ENCODE peak calls at places on chromosomes 12 and 14, in nine cellular contexts. S is pancreas; M is fibroblast of lung; T is tibial artery; U is uterus; A is HepG2; H is lung; G is esophagus muscularis mucosa; W is CD8-positive, alpha-beta T cell. J is an unnamed sample.

GRCh38 chr12:59736786-59737185 is 141.0 kb downstream of the SLC16A7 start:
- DNase-seq in U (no peak), H (no peak), W (no peak), T (no peak), S (no peak), G (no peak), A (no peak), M (peak; percentile 91), J (peak; percentile 34)

GRCh38 chr14:54200726-54201125 is 196.1 kb upstream of the CDKN3 start:
- DNase-seq in U (no peak), W (no peak), G (no peak), S (no peak), T (no peak), A (no peak), M (no peak), H (no peak), J (no peak)

GRCh38 chr12:65779946-65780345 is 44.3 kb upstream of the HMGA2 start:
- DNase-seq in S (no peak), T (no peak), H (no peak), M (no peak), U (no peak), A (no peak), G (peak; percentile 57), W (no peak), J (no peak)

GRCh38 chr12:130070017-130070653 is 92.1 kb upstream of the FZD10 start:
- DNase-seq in S (no peak), A (no peak), G (no peak), M (no peak), T (peak; percentile 39), H (no peak), U (no peak), W (no peak), J (no peak)

GRCh38 chr12:88665051-88665450 is 84.8 kb upstream of the KITLG start:
- DNase-seq in A (no peak), M (peak; percentile 69), W (no peak), T (no peak), G (no peak), U (no peak), H (no peak), S (no peak), J (no peak)

GRCh38 chr12:103680591-103681065 is 93.6 kb downstream of the STAB2 start:
- DNase-seq in G (no peak), T (peak; percentile 25), H (peak; percentile 49), M (no peak), S (no peak), W (no peak), U (peak; percentile 45), A (no peak), J (no peak)

GRCh38 chr14:63204407-63205280 is at the start of gene RHOJ:
- DNase-seq in S (no peak), G (no peak), W (no peak), U (peak; percentile 39), H (no peak), M (peak; percentile 47), A (no peak), T (peak; percentile 31), J (no peak)

GRCh38 chr12:90679674-90680073 is 275.3 kb downstream of the CCER1 start:
- DNase-seq in A (no peak), T (no peak), W (no peak), H (no peak), S (no peak), G (no peak), M (no peak), U (no peak), J (peak; percentile 17)

GRCh38 chr14:80213602-80214001 is 2.3 kb upstream of the DIO2 start:
- DNase-seq in W (no peak), U (no peak), G (no peak), M (peak; percentile 79), T (peak; percentile 47), H (no peak), A (peak; percentile 47), S (no peak), J (peak; percentile 44)

GRCh38 chr12:98821232-98821631 is 176.1 kb downstream of the APAF1 start:
- DNase-seq in T (no peak), U (no peak), S (no peak), G (no peak), M (no peak), W (no peak), H (no peak), A (no peak), J (no peak)

GRCh38 chr12:98817779-98818178 is 172.7 kb downstream of the APAF1 start:
- DNase-seq in G (no peak), H (no peak), A (no peak), W (no peak), T (no peak), S (no peak), U (no peak), M (no peak), J (no peak)

GRCh38 chr12:98820005-98820404 is 174.9 kb downstream of the APAF1 start:
- DNase-seq in G (no peak), H (no peak), W (no peak), A (no peak), U (no peak), M (no peak), T (no peak), S (no peak), J (no peak)

GRCh38 chr12:98821849-98822248 is 176.8 kb downstream of the APAF1 start:
- DNase-seq in S (no peak), A (no peak), H (no peak), M (no peak), W (no peak), T (no peak), G (no peak), U (peak; percentile 44), J (no peak)

GRCh38 chr12:98823012-98823411 is 177.9 kb downstream of the APAF1 start:
- DNase-seq in H (no peak), W (no peak), M (no peak), U (no peak), G (no peak), T (no peak), S (no peak), A (peak; percentile 13), J (no peak)
- H3K27ac ChIP-seq in H (no peak overlapping the region), W (no peak overlapping the region), M (no peak overlapping the region), U (no peak overlapping the region), G (no peak overlapping the region), T (no peak overlapping the region), S (no peak overlapping the region), A (no peak overlapping the region), J (no peak overlapping the region)

DNA sequence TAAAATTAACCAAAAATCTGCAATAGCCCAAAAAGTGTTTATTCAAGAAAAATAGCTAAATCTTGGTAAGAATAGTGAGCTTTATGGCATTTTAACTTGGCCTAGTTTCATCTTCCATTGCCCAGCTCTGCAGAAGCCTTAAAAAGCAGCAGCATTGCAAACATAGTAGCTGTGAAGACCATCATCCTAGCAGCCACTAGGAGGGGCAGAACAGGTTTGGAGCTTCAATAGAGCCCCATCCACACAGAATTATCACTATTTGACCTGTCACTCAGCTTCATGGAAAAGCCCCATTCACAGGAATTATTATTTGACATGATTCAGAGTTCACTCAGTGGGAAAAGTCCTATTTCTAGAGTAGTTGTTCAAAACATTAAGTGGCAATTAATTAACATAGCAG is 7.3 kb downstream of the CLEC14A start:
- DNase-seq in H (no peak), G (no peak), A (peak; percentile 28), W (no peak), T (no peak), U (no peak), S (no peak), M (no peak), J (no peak)
- TF ChIP-seq CTCF in H (no peak), G (no peak), A (peak; percentile 51), W (no peak), T (no peak), U (no peak), S (no peak), M (peak; percentile 15), J (no peak)

GRCh38 chr14:103057372-103058208 is at the start of gene CDC42BPB:
- DNase-seq in U (peak; percentile 84), H (peak; percentile 85), G (peak; percentile 94), W (peak; percentile 61), A (peak; percentile 66), S (peak; percentile 94), M (peak; percentile 91), T (peak; percentile 86), J (peak; percentile 93)
- H3K27ac ChIP-seq in U (peak within 1 kb of the TSS; percentile 91), H (peak within 1 kb of the TSS; percentile 99), G (peak within 1 kb of the TSS; percentile 96), W (no peak within 1 kb of the TSS), A (peak within 1 kb of the TSS; percentile 63), S (peak within 1 kb of the TSS; percentile 76), M (peak within 1 kb of the TSS; percentile 77), T (peak within 1 kb of the TSS; percentile 90), J (peak within 1 kb of the TSS; percentile 94)

GRCh38 chr12:48903982-48904411 is 21.3 kb downstream of the FKBP11 start:
- DNase-seq in M (peak; percentile 91), T (peak; percentile 58), A (peak; percentile 76), U (peak; percentile 73), W (peak; percentile 88), G (no peak), S (peak; percentile 83), H (peak; percentile 79), J (peak; percentile 55)
- TF ChIP-seq CTCF in M (peak; percentile 64), T (peak; percentile 49), A (peak; percentile 69), U (peak; percentile 47), W (peak; percentile 79), G (peak; percentile 58), S (peak; percentile 30), H (peak; percentile 56), J (peak; percentile 14)

DNA sequence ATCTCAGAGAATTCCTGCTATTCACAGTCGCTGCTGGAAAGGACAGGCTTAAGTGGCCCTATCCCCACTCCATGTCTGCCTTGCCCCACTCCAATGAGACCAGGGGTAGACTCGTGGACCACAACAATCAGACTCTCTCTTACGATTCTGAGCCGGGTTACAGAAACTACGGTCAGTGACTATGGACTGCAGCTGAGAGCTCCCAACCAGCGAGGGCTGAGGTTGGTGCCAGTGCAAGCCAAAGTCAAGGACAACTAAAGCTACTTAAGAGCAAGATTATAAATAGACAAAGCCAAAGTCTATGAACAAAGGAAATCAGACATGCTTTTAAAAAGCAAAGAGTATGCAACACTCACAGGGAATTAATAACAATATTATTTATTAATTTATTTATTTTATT is 18.3 kb upstream of the AMIGO2 start:
- DNase-seq in U (no peak), T (no peak), M (no peak), G (no peak), S (no peak), A (no peak), W (no peak), H (no peak), J (no peak)
- H3K27ac ChIP-seq in U (peak overlapping the region; percentile 34), T (peak overlapping the region; percentile 77), M (no peak overlapping the region), G (no peak overlapping the region), S (no peak overlapping the region), A (no peak overlapping the region), W (no peak overlapping the region), H (peak overlapping the region; percentile 12), J (no peak overlapping the region)

DNA sequence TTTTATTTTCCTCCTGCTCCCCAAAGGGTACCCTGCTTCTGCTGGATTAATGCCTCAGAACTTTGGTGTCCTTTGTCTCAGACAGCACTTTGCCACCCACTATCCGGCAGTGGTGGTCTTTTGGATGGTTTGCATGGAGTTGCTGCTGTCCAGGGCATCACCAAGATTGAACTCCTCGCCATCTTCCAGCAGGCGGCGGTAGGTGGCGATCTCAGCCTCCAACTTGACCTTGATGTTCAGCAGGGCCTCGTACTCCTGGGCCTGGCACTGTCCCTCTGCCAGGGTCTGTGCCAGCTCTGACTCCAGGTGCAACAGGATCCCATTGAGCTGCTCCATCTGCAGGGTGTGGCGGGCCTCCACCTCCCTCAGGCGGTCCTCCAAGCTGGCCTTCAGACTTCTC is 9.4 kb upstream of the NOPCHAP1 start:
- DNase-seq in W (no peak), H (no peak), T (no peak), U (no peak), S (no peak), A (no peak), G (no peak), M (no peak), J (no peak)
- TF ChIP-seq CTCF in W (no peak), H (no peak), T (no peak), U (no peak), S (no peak), A (no peak), G (no peak), M (no peak), J (no peak)